ENCODE peak calls at places on chromosome 2, in eight cellular contexts. F, Z, O, K, Q, D, P and R are unnamed samples.

GRCh38 chr2:40098786-40099470 is 319.9 kb upstream of the THUMPD2 start:
- DNase-seq in P (no peak), F (no peak), K (no peak), Q (no peak), D (no peak), O (peak; percentile 39), Z (no peak), R (no peak)

GRCh38 chr2:214747992-214748391 is 61.5 kb downstream of the BARD1 start:
- DNase-seq in K (no peak), O (no peak), Z (no peak), F (no peak), D (no peak), P (no peak), Q (no peak), R (no peak)

GRCh38 chr2:154452906-154453493 is 245.5 kb upstream of the KCNJ3 start:
- DNase-seq in P (no peak), Z (no peak), Q (no peak), D (no peak), K (no peak), O (peak; percentile 31), F (no peak), R (no peak)

GRCh38 chr2:160338891-160339290 is 138.8 kb upstream of the ITGB6 start:
- DNase-seq in Q (no peak), F (no peak), Z (peak; percentile 65), D (no peak), P (no peak), O (peak; percentile 60), K (no peak), R (no peak)

GRCh38 chr2:50863856-50864255 is 168.1 kb downstream of the NRXN1 start:
- DNase-seq in O (no peak), D (no peak), F (no peak), P (no peak), Z (no peak), K (no peak), Q (no peak), R (no peak)

GRCh38 chr2:177335917-177336450 is 56.6 kb upstream of the AGPS start:
- DNase-seq in K (no peak), P (no peak), Q (no peak), D (no peak), O (peak; percentile 34), F (no peak), Z (no peak), R (no peak)

GRCh38 chr2:160028431-160029269 is 33.8 kb downstream of the PLA2R1 start:
- DNase-seq in D (no peak), Z (no peak), K (no peak), O (peak; percentile 65), P (no peak), Q (no peak), F (no peak), R (no peak)

GRCh38 chr2:113245276-113245711 is 33.4 kb downstream of the PAX8 start:
- DNase-seq in F (no peak), D (no peak), K (no peak), P (no peak), Z (no peak), Q (no peak), O (no peak), R (no peak)

GRCh38 chr2:20594957-20595356 is 55.9 kb downstream of the HS1BP3 start:
- DNase-seq in Z (no peak), D (no peak), P (no peak), O (no peak), Q (no peak), F (no peak), K (no peak), R (no peak)

GRCh38 chr2:33763671-33764310 is 164.7 kb upstream of the FAM98A start:
- DNase-seq in P (no peak), O (no peak), D (no peak), Z (no peak), F (no peak), Q (no peak), K (no peak), R (no peak)

GRCh38 chr2:11433875-11434274 is 32.1 kb downstream of the E2F6 start:
- DNase-seq in F (no peak), Z (no peak), P (no peak), K (no peak), Q (no peak), O (no peak), D (no peak), R (no peak)

GRCh38 chr2:236604971-236605734 is 35.5 kb downstream of the ACKR3 start:
- DNase-seq in Z (no peak), F (no peak), Q (no peak), K (no peak), D (no peak), P (no peak), O (no peak), R (no peak)

GRCh38 chr2:158325031-158325781 is 131.3 kb downstream of the CCDC148 start:
- DNase-seq in Z (no peak), P (no peak), K (no peak), O (peak; percentile 8), F (no peak), Q (no peak), D (no peak), R (no peak)

GRCh38 chr2:63049291-63050185 is 1.1 kb upstream of the OTX1 start:
- DNase-seq in K (no peak), P (no peak), O (no peak), F (no peak), D (no peak), Z (no peak), Q (no peak), R (no peak)

GRCh38 chr2:59904145-59904544 is 649.3 kb downstream of the BCL11A start:
- DNase-seq in Z (no peak), O (no peak), K (no peak), Q (no peak), D (no peak), F (no peak), P (no peak), R (no peak)

GRCh38 chr2:47357475-47357874 is 45.5 kb upstream of the MSH2 start:
- DNase-seq in F (no peak), K (no peak), P (no peak), Q (no peak), O (peak; percentile 49), Z (no peak), D (no peak), R (no peak)

GRCh38 chr2:25976884-25977741 is 5.2 kb downstream of the KIF3C start:
- DNase-seq in O (no peak), K (no peak), F (no peak), Z (no peak), P (no peak), Q (no peak), D (no peak), R (no peak)

GRCh38 chr2:147351789-147352188 is 493.0 kb upstream of the ACVR2A start:
- DNase-seq in D (no peak), F (no peak), Z (no peak), Q (no peak), K (no peak), O (no peak), P (no peak), R (no peak)

GRCh38 chr2:11677146-11678055 is 7.4 kb upstream of the NTSR2 start:
- DNase-seq in O (no peak), Q (no peak), K (no peak), Z (no peak), D (no peak), P (no peak), F (no peak), R (no peak)

GRCh38 chr2:65032016-65032975 is 23.9 kb upstream of the CEP68 start:
- DNase-seq in D (no peak), K (no peak), P (no peak), Q (no peak), Z (no peak), F (no peak), O (no peak), R (no peak)

GRCh38 chr2:38106420-38107182 is 30.6 kb upstream of the CYP1B1 start:
- DNase-seq in Z (no peak), D (no peak), K (no peak), P (no peak), Q (no peak), O (peak; percentile 68), F (no peak), R (no peak)

GRCh38 chr2:241615041-241615440 is 21.9 kb downstream of the THAP4 start:
- DNase-seq in D (no peak), K (no peak), F (no peak), O (no peak), P (no peak), Q (no peak), Z (no peak), R (no peak)

GRCh38 chr2:16739778-16740581 is 74.3 kb upstream of the CYRIA start:
- DNase-seq in F (no peak), P (no peak), O (no peak), Q (no peak), Z (no peak), K (no peak), D (no peak), R (no peak)

GRCh38 chr2:169828141-169828811 is 1.0 kb downstream of the UBR3 start:
- DNase-seq in Z (no peak), D (no peak), P (no peak), O (peak; percentile 37), K (peak; percentile 38), Q (peak; percentile 11), F (no peak), R (no peak)

GRCh38 chr2:162591403-162592083 is 247.0 kb downstream of the KCNH7 start:
- DNase-seq in F (no peak), D (no peak), K (no peak), Z (no peak), P (no peak), O (no peak), Q (no peak), R (no peak)

GRCh38 chr2:168188011-168188410 is 59.4 kb downstream of the STK39 start:
- DNase-seq in Z (no peak), D (no peak), F (no peak), P (no peak), K (no peak), O (no peak), Q (no peak), R (no peak)

GRCh38 chr2:138446043-138446442 is 55.5 kb upstream of the SPOPL start:
- DNase-seq in K (no peak), D (no peak), O (no peak), Q (no peak), P (no peak), Z (no peak), F (no peak), R (no peak)

GRCh38 chr2:119231975-119232665 is 8.5 kb downstream of the STEAP3 start:
- DNase-seq in D (no peak), F (no peak), P (no peak), Z (no peak), K (no peak), O (peak; percentile 24), Q (no peak), R (no peak)

GRCh38 chr2:96656540-96656939 is 14.0 kb downstream of the FER1L5 start:
- DNase-seq in F (no peak), Z (no peak), K (no peak), O (no peak), Q (no peak), P (no peak), D (no peak), R (no peak)

GRCh38 chr2:121049141-121049540 is 235.9 kb downstream of the TFCP2L1 start:
- DNase-seq in K (no peak), P (no peak), Z (no peak), O (no peak), F (no peak), Q (no peak), D (peak; percentile 2), R (no peak)

GRCh38 chr2:98771771-98772521 is 41.0 kb upstream of the MGAT4A start:
- DNase-seq in P (no peak), F (no peak), Z (no peak), Q (peak; percentile 44), D (no peak), O (no peak), K (peak; percentile 49), R (no peak)

GRCh38 chr2:12333293-12333692 is 383.4 kb upstream of the TRIB2 start:
- DNase-seq in K (no peak), P (no peak), Q (no peak), O (no peak), F (no peak), D (no peak), Z (no peak), R (no peak)

GRCh38 chr2:164840930-164841718 is 499 bp downstream of the COBLL1 start:
- DNase-seq in K (peak; percentile 30), Q (no peak), P (peak; percentile 68), Z (no peak), F (no peak), O (peak; percentile 30), D (peak; percentile 46), R (no peak)

GRCh38 chr2:96882230-96882629 is 12.3 kb upstream of the SEMA4C start:
- DNase-seq in Q (no peak), K (no peak), D (no peak), P (no peak), F (no peak), Z (no peak), O (no peak), R (no peak)